ENCODE peak calls at places on chromosomes 6 and 20, in four cellular contexts. One of them, this sample, is unnamed.

GRCh38 chr6:152338335-152339125 is 298.6 kb downstream of the SYNE1 start:
- DNase-seq in K562: peak; percentile 41
- DNase-seq in WTC11: peak; percentile 52
- DNase-seq in HepG2: peak; percentile 23
- DNase-seq in this sample: peak; percentile 64

GRCh38 chr20:22795897-22796296 is 211.5 kb upstream of the FOXA2 start:
- DNase-seq in K562: no peak
- DNase-seq in WTC11: no peak
- DNase-seq in HepG2: peak; percentile 80
- DNase-seq in this sample: no peak

GRCh38 chr20:44730441-44730840 is 15.2 kb upstream of the KCNK15 start:
- DNase-seq in K562: no peak
- DNase-seq in WTC11: no peak
- DNase-seq in HepG2: no peak
- DNase-seq in this sample: no peak

GRCh38 chr6:97240222-97240621 is 42.8 kb downstream of the MMS22L start:
- DNase-seq in K562: no peak
- DNase-seq in WTC11: no peak
- DNase-seq in HepG2: no peak
- DNase-seq in this sample: no peak

GRCh38 chr20:17538517-17539170 is 7.5 kb upstream of the BFSP1 start:
- DNase-seq in K562: no peak
- DNase-seq in WTC11: no peak
- DNase-seq in HepG2: no peak
- DNase-seq in this sample: no peak

GRCh38 chr6:79193971-79194370 is 40.5 kb downstream of the HMGN3 start:
- DNase-seq in K562: no peak
- DNase-seq in WTC11: no peak
- DNase-seq in HepG2: no peak
- DNase-seq in this sample: no peak

GRCh38 chr6:163565140-163565539 is 150.6 kb downstream of the QKI start:
- DNase-seq in K562: no peak
- DNase-seq in WTC11: no peak
- DNase-seq in HepG2: no peak
- DNase-seq in this sample: no peak

GRCh38 chr20:14334306-14334930 is 3.0 kb downstream of the FLRT3 start:
- DNase-seq in K562: no peak
- DNase-seq in WTC11: peak; percentile 20
- DNase-seq in HepG2: peak; percentile 48
- DNase-seq in this sample: peak; percentile 56

GRCh38 chr6:14910692-14911547 is 334.9 kb upstream of the JARID2 start:
- DNase-seq in K562: no peak
- DNase-seq in WTC11: no peak
- DNase-seq in HepG2: no peak
- DNase-seq in this sample: no peak

GRCh38 chr6:96015791-96016776 is at the start of gene FUT9:
- DNase-seq in K562: no peak
- DNase-seq in WTC11: peak; percentile 85
- DNase-seq in HepG2: no peak
- DNase-seq in this sample: peak; percentile 10

GRCh38 chr6:112054520-112055160 is 736 bp downstream of the CCN6 start:
- DNase-seq in K562: no peak
- DNase-seq in WTC11: no peak
- DNase-seq in HepG2: no peak
- DNase-seq in this sample: no peak

GRCh38 chr20:32762754-32763201 is 593 bp downstream of the DNMT3B start:
- DNase-seq in K562: no peak
- DNase-seq in WTC11: no peak
- DNase-seq in HepG2: no peak
- DNase-seq in this sample: no peak

GRCh38 chr20:18647777-18648176 is 59.9 kb downstream of the DTD1 start:
- DNase-seq in K562: no peak
- DNase-seq in WTC11: no peak
- DNase-seq in HepG2: no peak
- DNase-seq in this sample: no peak

GRCh38 chr6:169893624-169894023 is 142.2 kb downstream of the ERMARD start:
- DNase-seq in K562: no peak
- DNase-seq in WTC11: no peak
- DNase-seq in HepG2: no peak
- DNase-seq in this sample: no peak

GRCh38 chr20:58374027-58374850 is 14.8 kb upstream of the VAPB start:
- DNase-seq in K562: no peak
- DNase-seq in WTC11: peak; percentile 28
- DNase-seq in HepG2: peak; percentile 53
- DNase-seq in this sample: no peak

GRCh38 chr6:140713495-140713894 is 1339.0 kb upstream of the CITED2 start:
- DNase-seq in K562: no peak
- DNase-seq in WTC11: no peak
- DNase-seq in HepG2: no peak
- DNase-seq in this sample: no peak

GRCh38 chr20:31475032-31475431 is at the start of the genes DEFB124 and REM1:
- DNase-seq in K562: peak; percentile 67
- DNase-seq in WTC11: peak; percentile 27
- DNase-seq in HepG2: no peak
- DNase-seq in this sample: no peak

GRCh38 chr6:158753826-158754225 is 65.3 kb downstream of the EZR start:
- DNase-seq in K562: no peak
- DNase-seq in WTC11: no peak
- DNase-seq in HepG2: no peak
- DNase-seq in this sample: no peak

GRCh38 chr6:37791156-37791919 is 28.2 kb upstream of the ZFAND3 start:
- DNase-seq in K562: peak; percentile 98
- DNase-seq in WTC11: peak; percentile 90
- DNase-seq in HepG2: peak; percentile 98
- DNase-seq in this sample: peak; percentile 93

GRCh38 chr20:31721408-31722332 is 998 bp downstream of the BCL2L1 start:
- DNase-seq in K562: no peak
- DNase-seq in WTC11: peak; percentile 17
- DNase-seq in HepG2: no peak
- DNase-seq in this sample: no peak

GRCh38 chr20:18057106-18057993 is at the start of gene OVOL2:
- DNase-seq in K562: peak; percentile 16
- DNase-seq in WTC11: peak; percentile 83
- DNase-seq in HepG2: no peak
- DNase-seq in this sample: no peak

GRCh38 chr6:164109770-164110140 is 695.2 kb downstream of the QKI start:
- DNase-seq in K562: peak; percentile 52
- DNase-seq in WTC11: peak; percentile 49
- DNase-seq in HepG2: no peak
- DNase-seq in this sample: peak; percentile 57

GRCh38 chr6:9398794-9399373 is 963.5 kb upstream of the SLC35B3 start:
- DNase-seq in K562: no peak
- DNase-seq in WTC11: peak; percentile 13
- DNase-seq in HepG2: no peak
- DNase-seq in this sample: no peak
- TF ChIP-seq ELF4 in K562: no peak
- TF ChIP-seq ELF4 in WTC11: no peak
- TF ChIP-seq ELF4 in HepG2: no peak
- TF ChIP-seq ELF4 in this sample: no peak

DNA sequence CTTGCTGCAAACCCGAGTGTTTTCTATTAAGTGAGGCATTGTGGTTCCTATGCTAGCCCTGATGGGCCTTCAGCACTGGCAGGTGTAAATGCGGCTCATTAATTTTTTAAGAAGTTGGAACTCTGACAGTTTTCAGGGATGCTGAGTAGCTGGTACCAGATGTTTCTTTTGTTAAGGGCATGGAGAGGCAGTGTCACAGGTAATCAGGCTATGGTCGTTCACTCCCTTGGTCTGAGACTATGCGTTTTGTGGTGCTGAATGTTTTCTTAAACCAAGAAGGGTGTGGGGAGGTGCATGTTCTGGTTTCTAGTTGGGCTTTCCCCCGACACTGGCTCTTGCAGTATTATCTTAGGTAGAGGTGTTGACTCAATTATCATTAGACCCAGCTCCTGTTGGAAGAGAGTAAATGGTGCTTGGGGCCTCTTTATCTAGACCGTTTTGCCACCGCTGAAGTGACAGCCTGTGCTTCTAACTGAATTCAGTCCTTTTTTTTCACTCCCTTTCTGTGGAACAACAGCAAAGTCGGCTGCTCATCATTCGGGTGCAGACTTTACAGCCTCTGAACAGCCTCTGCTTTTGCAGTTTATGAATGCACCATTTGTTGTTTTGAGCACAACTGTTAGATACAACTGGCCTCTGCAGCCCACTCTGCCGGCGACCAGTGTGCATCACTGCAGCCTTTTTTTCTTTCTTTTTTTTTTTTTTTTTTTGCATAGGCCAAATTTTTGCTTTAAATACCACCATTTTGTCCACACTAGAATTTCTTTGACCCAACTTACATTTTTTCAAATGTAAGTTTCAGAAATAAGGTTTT is 35.6 kb downstream of the RREB1 start:
- DNase-seq in K562: peak; percentile 60
- DNase-seq in WTC11: no peak
- DNase-seq in HepG2: peak; percentile 66
- DNase-seq in this sample: no peak
- TF ChIP-seq ELF4 in K562: peak; percentile 9
- TF ChIP-seq ELF4 in WTC11: no peak
- TF ChIP-seq ELF4 in HepG2: no peak
- TF ChIP-seq ELF4 in this sample: no peak

GRCh38 chr6:19838442-19839236 is 1.5 kb downstream of the ID4 start:
- DNase-seq in K562: no peak
- DNase-seq in WTC11: peak; percentile 73
- DNase-seq in HepG2: peak; percentile 95
- DNase-seq in this sample: peak; percentile 34

GRCh38 chr6:19842030-19842429 is 4.9 kb downstream of the ID4 start:
- DNase-seq in K562: no peak
- DNase-seq in WTC11: no peak
- DNase-seq in HepG2: no peak
- DNase-seq in this sample: no peak

GRCh38 chr6:19839237-19839546 is 2.0 kb downstream of the ID4 start:
- DNase-seq in K562: no peak
- DNase-seq in WTC11: no peak
- DNase-seq in HepG2: no peak
- DNase-seq in this sample: no peak

GRCh38 chr6:19839788-19840187 is 2.6 kb downstream of the ID4 start:
- DNase-seq in K562: no peak
- DNase-seq in WTC11: no peak
- DNase-seq in HepG2: no peak
- DNase-seq in this sample: no peak

GRCh38 chr6:19841181-19841580 is 4.0 kb downstream of the ID4 start:
- DNase-seq in K562: no peak
- DNase-seq in WTC11: no peak
- DNase-seq in HepG2: no peak
- DNase-seq in this sample: no peak
- TF ChIP-seq ELF4 in K562: no peak
- TF ChIP-seq ELF4 in WTC11: no peak
- TF ChIP-seq ELF4 in HepG2: no peak
- TF ChIP-seq ELF4 in this sample: no peak

DNA sequence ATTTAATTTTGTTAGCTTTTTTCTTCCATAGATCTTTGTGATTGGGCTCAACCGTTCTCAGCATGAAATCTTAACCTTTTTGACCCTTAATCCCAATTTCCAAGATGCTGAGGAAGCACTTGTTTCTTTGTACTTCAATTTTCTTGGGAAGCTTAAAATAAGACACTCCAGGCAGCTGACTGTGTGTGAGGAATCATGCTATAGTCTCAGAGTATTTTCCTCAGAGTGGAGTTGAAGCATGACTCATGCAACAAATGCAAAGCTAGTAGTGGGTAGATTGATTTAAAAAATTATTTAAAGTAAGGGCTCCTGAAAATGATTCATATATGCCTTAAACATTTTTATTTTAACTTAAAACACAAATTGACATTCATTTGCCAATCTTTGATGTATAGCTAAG is 168.7 kb downstream of the BTBD3 start:
- DNase-seq in K562: no peak
- DNase-seq in WTC11: no peak
- DNase-seq in HepG2: no peak
- DNase-seq in this sample: no peak
- TF ChIP-seq ELF4 in K562: no peak
- TF ChIP-seq ELF4 in WTC11: no peak
- TF ChIP-seq ELF4 in HepG2: no peak
- TF ChIP-seq ELF4 in this sample: no peak